ENCODE peak calls at places on chromosomes 13 and 19, in five cellular contexts. S is fibroblast of lung, K is H1, R is osteoblast, B is endothelial cell of umbilical vein. O is an unnamed sample.
A peak's percentile ranks its signal among the peaks of the same experiment; 100 is the strongest.

GRCh38 chr13:76016799-76017198 is 380.7 kb downstream of the LMO7 start:
- DNase-seq in S (peak; percentile 27), K (peak; percentile 73), R (peak; percentile 15), B (peak; percentile 52), O (peak; percentile 40)

GRCh38 chr13:31426395-31426794 is 226.6 kb downstream of the B3GLCT start:
- DNase-seq in S (no peak), K (no peak), R (no peak), B (no peak), O (no peak)

GRCh38 chr13:44576396-44577235 is 486 bp upstream of the TSC22D1 start:
- DNase-seq in S (no peak), K (no peak), R (no peak), B (no peak), O (no peak)

GRCh38 chr19:42693760-42694350 is 46.4 kb downstream of the PSG3 start:
- DNase-seq in S (peak; percentile 32), K (no peak), R (peak; percentile 83), B (no peak), O (peak; percentile 43)

GRCh38 chr19:14677464-14677863 is 2.8 kb upstream of the ADGRE3 start:
- DNase-seq in S (no peak), K (no peak), R (no peak), B (no peak), O (no peak)

GRCh38 chr19:33295621-33296472 is 6.5 kb downstream of the CEBPA start:
- DNase-seq in S (no peak), K (no peak), R (peak; percentile 55), B (no peak), O (no peak)

GRCh38 chr13:98771838-98772611 is 19.6 kb upstream of the SLC15A1 start:
- DNase-seq in S (no peak), K (no peak), R (no peak), B (no peak), O (no peak)

GRCh38 chr19:38665950-38666661 is 18.7 kb downstream of the ACTN4 start:
- DNase-seq in S (peak; percentile 61), K (peak; percentile 79), R (peak; percentile 83), B (peak; percentile 94), O (no peak)

GRCh38 chr19:33490041-33490451 is 31.5 kb downstream of the PEPD start:
- DNase-seq in S (no peak), K (no peak), R (no peak), B (no peak), O (no peak)

GRCh38 chr13:33312150-33312908 is 26.8 kb upstream of the STARD13 start:
- DNase-seq in S (peak; percentile 58), K (no peak), R (no peak), B (peak; percentile 48), O (peak; percentile 36)

GRCh38 chr13:93227906-93228801 is 1.5 kb downstream of the GPC6 start:
- DNase-seq in S (peak; percentile 91), K (peak; percentile 86), R (peak; percentile 91), B (no peak), O (peak; percentile 90)

GRCh38 chr13:76783798-76784197 is 102.4 kb downstream of the KCTD12 start:
- DNase-seq in S (no peak), K (no peak), R (no peak), B (no peak), O (peak; percentile 28)

GRCh38 chr13:97727991-97728390 is 225.5 kb upstream of the IPO5 start:
- DNase-seq in S (no peak), K (no peak), R (no peak), B (no peak), O (no peak)

GRCh38 chr19:16259385-16260159 is 61.9 kb downstream of the AP1M1 start:
- DNase-seq in S (no peak), K (no peak), R (peak; percentile 77), B (no peak), O (no peak)

GRCh38 chr19:55340144-55340783 is 588 bp downstream of the KMT5C start:
- DNase-seq in S (no peak), K (no peak), R (peak; percentile 88), B (no peak), O (no peak)

GRCh38 chr13:21733475-21734311 is 62.8 kb downstream of the FGF9 start:
- DNase-seq in S (no peak), K (no peak), R (no peak), B (no peak), O (no peak)

GRCh38 chr19:4744451-4745170 is 21.0 kb upstream of the DPP9 start:
- DNase-seq in S (peak; percentile 95), K (no peak), R (peak; percentile 98), B (peak; percentile 51), O (peak; percentile 84)

GRCh38 chr19:44212250-44212864 is at the start of gene ZNF227:
- DNase-seq in S (peak; percentile 98), K (peak; percentile 84), R (peak; percentile 89), B (peak; percentile 97), O (peak; percentile 96)

GRCh38 chr13:24680921-24681585 is 845 bp downstream of the ATP12A start:
- DNase-seq in S (no peak), K (no peak), R (no peak), B (no peak), O (no peak)

GRCh38 chr13:24679686-24680085 is 522 bp upstream of the ATP12A start:
- DNase-seq in S (no peak), K (no peak), R (no peak), B (no peak), O (no peak)

GRCh38 chr13:24682353-24682752 is 2.1 kb downstream of the ATP12A start:
- DNase-seq in S (no peak), K (no peak), R (peak; percentile 30), B (no peak), O (no peak)

GRCh38 chr13:24681930-24682329 is 1.7 kb downstream of the ATP12A start:
- DNase-seq in S (no peak), K (no peak), R (no peak), B (no peak), O (no peak)

GRCh38 chr13:24680258-24680920 is at the start of gene ATP12A:
- DNase-seq in S (no peak), K (peak; percentile 90), R (no peak), B (no peak), O (peak; percentile 45)
- TF ChIP-seq CTCF in S (no peak), K (peak; percentile 24), R (no peak), B (no peak), O (no peak)

GRCh38 chr19:1857648-1858326 is 5.6 kb downstream of the KLF16 start:
- DNase-seq in S (no peak), K (no peak), R (no peak), B (no peak), O (no peak)

GRCh38 chr19:1855828-1856255 is 7.5 kb downstream of the KLF16 start:
- DNase-seq in S (no peak), K (no peak), R (no peak), B (no peak), O (no peak)

GRCh38 chr19:1855040-1855827 is 7.0 kb upstream of the REXO1 start:
- DNase-seq in S (peak; percentile 91), K (peak; percentile 89), R (peak; percentile 98), B (peak; percentile 84), O (peak; percentile 88)

GRCh38 chr19:1856698-1857603 is 6.4 kb downstream of the KLF16 start:
- DNase-seq in S (peak; percentile 75), K (peak; percentile 76), R (peak; percentile 100), B (peak; percentile 76), O (peak; percentile 81)

DNA sequence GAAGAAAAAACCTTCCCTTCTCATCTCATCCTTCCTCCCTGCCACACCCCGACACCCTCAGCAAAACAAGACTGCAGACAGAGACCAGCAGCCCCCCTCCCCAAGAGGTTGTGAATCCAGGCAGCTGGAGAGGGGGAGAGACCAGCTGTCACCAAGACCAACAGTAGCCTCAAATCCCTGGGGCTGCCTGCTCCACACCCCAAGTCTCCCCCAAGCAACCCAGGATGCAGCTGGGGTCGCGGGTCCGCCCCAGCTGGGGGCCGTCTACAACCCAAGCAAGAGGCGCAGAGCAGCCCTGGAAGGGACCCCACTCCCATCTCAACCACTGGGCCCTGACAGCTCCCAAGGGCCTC is 7.1 kb downstream of the KLF16 start:
- DNase-seq in S (no peak), K (peak; percentile 53), R (no peak), B (no peak), O (no peak)
- H3K4me3 ChIP-seq in S (peak overlapping the region; percentile 31), K (peak overlapping the region; percentile 20), R (no peak overlapping the region), B (peak overlapping the region; percentile 11), O (peak overlapping the region; percentile 28)

GRCh38 chr13:47678201-47678963 is 322.7 kb downstream of the SUCLA2 start:
- DNase-seq in S (no peak), K (no peak), R (no peak), B (no peak), O (no peak)

GRCh38 chr13:47675871-47676270 is 325.2 kb downstream of the SUCLA2 start:
- DNase-seq in S (no peak), K (no peak), R (peak; percentile 49), B (no peak), O (no peak)

GRCh38 chr13:47672245-47672975 is 328.7 kb downstream of the SUCLA2 start:
- DNase-seq in S (peak; percentile 86), K (no peak), R (no peak), B (no peak), O (no peak)

GRCh38 chr13:47671762-47672161 is 329.3 kb downstream of the SUCLA2 start:
- DNase-seq in S (no peak), K (no peak), R (no peak), B (no peak), O (no peak)

DNA sequence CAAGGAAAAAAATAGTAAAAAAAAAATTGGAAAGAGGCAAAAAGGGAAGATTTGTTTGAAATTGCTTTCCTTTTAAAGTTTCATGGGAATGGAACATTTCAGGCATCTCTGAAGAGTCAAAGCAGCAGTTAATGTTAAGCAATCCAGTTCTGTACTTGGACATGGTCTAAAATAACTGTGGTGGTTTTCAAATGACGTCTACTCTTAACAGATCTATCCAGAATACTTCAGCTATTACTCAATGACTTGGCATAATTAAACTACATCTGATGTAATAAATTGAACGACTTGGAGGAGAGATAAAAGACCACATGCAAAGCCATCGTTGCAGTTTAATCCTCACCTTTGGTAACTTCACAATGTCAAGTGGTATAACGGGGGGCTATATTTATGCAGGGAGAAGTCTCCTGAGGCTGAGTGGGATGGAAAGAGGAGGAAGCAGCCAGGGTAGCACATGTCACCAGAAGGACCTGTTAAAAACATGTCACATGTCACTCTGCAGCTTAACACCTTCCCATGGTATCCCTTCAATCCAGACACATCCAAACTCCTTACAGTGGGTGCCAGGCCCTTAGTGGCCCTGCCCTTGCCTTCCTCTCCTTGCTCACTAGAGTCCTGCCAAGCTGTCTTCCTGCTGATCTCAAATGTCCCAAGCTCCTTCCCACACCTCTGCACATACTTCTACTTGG is 327.9 kb downstream of the SUCLA2 start:
- DNase-seq in S (peak; percentile 99), K (no peak), R (no peak), B (no peak), O (peak; percentile 32)
- H3K4me2 ChIP-seq in S (no peak overlapping the region), K (no peak overlapping the region), R (no peak overlapping the region), B (no peak overlapping the region), O (no peak overlapping the region)

DNA sequence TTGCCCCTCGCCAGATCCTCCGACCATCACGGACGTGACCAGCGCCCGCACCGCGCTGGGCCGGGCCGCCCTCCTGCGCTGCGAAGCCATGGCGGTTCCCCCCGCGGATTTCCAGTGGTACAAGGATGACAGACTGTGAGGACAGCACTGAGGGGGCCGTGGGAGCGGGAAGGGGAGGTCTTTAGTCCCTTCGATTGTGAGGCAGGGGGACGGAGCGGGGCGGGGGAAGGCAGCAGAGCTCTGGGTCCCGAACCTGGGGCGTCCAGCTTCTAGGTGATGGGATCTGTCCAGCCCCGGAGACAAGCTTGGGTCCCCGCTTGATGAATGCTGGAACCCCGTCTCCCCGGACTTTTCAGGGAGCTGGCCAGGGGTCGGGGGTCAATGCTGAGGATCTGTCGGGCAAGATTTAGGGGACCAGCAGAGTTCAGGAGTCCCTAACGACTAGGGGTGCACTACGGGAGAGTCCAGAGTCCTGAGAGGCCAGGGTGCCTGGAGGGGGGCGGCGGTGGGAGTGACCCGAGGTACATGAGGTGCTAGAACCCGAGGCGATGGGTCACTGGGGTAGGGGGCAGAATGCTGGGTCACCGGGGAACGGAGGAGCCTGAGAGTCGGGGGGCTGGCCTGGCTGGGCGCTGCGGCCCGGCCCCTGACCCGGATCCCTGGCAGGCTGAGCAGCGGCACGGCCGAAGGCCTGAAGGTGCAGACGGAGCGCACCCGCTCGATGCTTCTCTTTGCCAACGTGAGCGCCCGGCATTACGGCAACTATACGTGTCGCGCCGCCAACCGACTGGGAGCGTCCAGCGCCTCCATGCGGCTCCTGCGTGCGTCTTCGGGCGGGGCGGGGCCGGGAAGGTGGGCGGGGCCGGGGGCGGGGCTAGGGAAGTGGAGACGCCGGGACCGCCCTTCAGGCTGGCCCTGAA is 14.6 kb downstream of the VSIG10L start:
- DNase-seq in S (peak; percentile 41), K (peak; percentile 80), R (peak; percentile 95), B (peak; percentile 30), O (peak; percentile 31)
- TF ChIP-seq CTCF in S (no peak), K (peak; percentile 32), R (no peak), B (peak; percentile 20), O (no peak)